ENCODE peak calls at places on chromosomes 3 and 15, in seven cellular contexts. W is neural progenitor cell, P is mucosa of descending colon, K is astrocyte of the spinal cord, S is breast epithelium, D is cardiac muscle cell, Y is Peyer's patch. U is an unnamed sample.

GRCh38 chr3:55406666-55407425 is 80.3 kb downstream of the WNT5A start:
- DNase-seq in S (no peak), W (no peak), P (no peak), K (peak; percentile 62), D (no peak), Y (no peak), U (no peak)

GRCh38 chr3:32899265-32899664 is 52.2 kb upstream of the CCR4 start:
- DNase-seq in K (no peak), W (no peak), D (no peak), S (no peak), P (no peak), Y (no peak), U (no peak)

GRCh38 chr3:23685484-23686258 is 120.1 kb upstream of the UBE2E1 start:
- DNase-seq in W (no peak), S (peak; percentile 63), K (peak; percentile 97), D (peak; percentile 99), P (peak; percentile 64), Y (peak; percentile 24), U (peak; percentile 99)

GRCh38 chr3:129690963-129691362 is 84.5 kb upstream of the PLXND1 start:
- DNase-seq in D (no peak), P (no peak), W (no peak), Y (no peak), K (no peak), S (no peak), U (no peak)

GRCh38 chr3:102006812-102007485 is 157.6 kb downstream of the NFKBIZ start:
- DNase-seq in K (peak; percentile 99), P (no peak), W (no peak), D (peak; percentile 96), Y (no peak), S (no peak), U (peak; percentile 81)

GRCh38 chr3:157754415-157754814 is 251.2 kb upstream of the VEPH1 start:
- DNase-seq in P (no peak), S (no peak), W (peak; percentile 50), Y (no peak), D (no peak), K (no peak), U (no peak)

GRCh38 chr3:53970656-53971055 is 79.0 kb upstream of the SELENOK start:
- DNase-seq in D (peak; percentile 24), P (no peak), W (peak; percentile 54), S (no peak), K (no peak), Y (no peak), U (peak; percentile 2)

GRCh38 chr3:190269096-190269495 is 53.1 kb downstream of the CLDN1 start:
- DNase-seq in D (peak; percentile 56), W (no peak), K (no peak), S (no peak), Y (no peak), P (no peak), U (no peak)

GRCh38 chr3:43792904-43793303 is 102.2 kb downstream of the ABHD5 start:
- DNase-seq in P (no peak), D (no peak), Y (no peak), K (no peak), W (no peak), S (no peak), U (no peak)

GRCh38 chr3:65833761-65834505 is 204.8 kb downstream of the MAGI1 start:
- DNase-seq in W (no peak), D (peak; percentile 71), S (no peak), Y (no peak), P (no peak), K (peak; percentile 80), U (peak; percentile 74)

GRCh38 chr3:178669046-178669445 is 132.8 kb downstream of the KCNMB2 start:
- DNase-seq in P (no peak), D (peak; percentile 22), Y (no peak), K (no peak), S (no peak), W (no peak), U (no peak)

GRCh38 chr3:127477396-127477795 is 113.1 kb downstream of the TPRA1 start:
- DNase-seq in S (no peak), K (no peak), D (no peak), W (no peak), P (no peak), Y (no peak), U (no peak)

GRCh38 chr3:152499796-152500385 is 231.2 kb downstream of the MBNL1 start:
- DNase-seq in K (no peak), S (no peak), D (no peak), Y (no peak), P (no peak), W (no peak), U (no peak)

GRCh38 chr3:43215138-43215537 is 71.2 kb upstream of the SNRK start:
- DNase-seq in D (no peak), Y (no peak), S (no peak), K (no peak), P (no peak), W (no peak), U (peak; percentile 11)

GRCh38 chr15:101244039-101244781 is 7.6 kb downstream of the CHSY1 start:
- DNase-seq in Y (no peak), P (no peak), D (no peak), W (no peak), K (peak; percentile 63), S (no peak), U (no peak)

GRCh38 chr3:45793482-45794176 is 2.7 kb downstream of the SLC6A20 start:
- DNase-seq in P (no peak), S (no peak), D (no peak), W (peak; percentile 49), Y (no peak), K (no peak), U (peak; percentile 18)

GRCh38 chr3:104785966-104786365 is 580.7 kb upstream of the ALCAM start:
- DNase-seq in W (no peak), K (peak; percentile 15), Y (no peak), P (no peak), S (no peak), D (no peak), U (peak; percentile 9)

GRCh38 chr3:163018664-163019063 is 1522.1 kb downstream of the OTOL1 start:
- DNase-seq in W (no peak), P (no peak), S (no peak), K (no peak), D (no peak), Y (no peak), U (no peak)
- TF ChIP-seq CTCF in W (no peak), P (no peak), S (no peak), K (no peak), D (no peak), Y (no peak), U (no peak)

GRCh38 chr15:89408512-89409183 is 74.0 kb upstream of the POLG start:
- DNase-seq in Y (no peak), D (no peak), P (no peak), W (peak; percentile 27), S (no peak), K (peak; percentile 21), U (no peak)

GRCh38 chr15:89412906-89413411 is 78.3 kb upstream of the POLG start:
- DNase-seq in W (peak; percentile 82), S (no peak), D (no peak), Y (no peak), K (no peak), P (no peak), U (no peak)

GRCh38 chr15:89409184-89409992 is 74.8 kb upstream of the POLG start:
- DNase-seq in D (no peak), Y (no peak), W (peak; percentile 56), K (no peak), P (no peak), S (no peak), U (no peak)

GRCh38 chr15:89406756-89407650 is 72.4 kb upstream of the POLG start:
- DNase-seq in Y (no peak), D (no peak), K (no peak), W (peak; percentile 72), S (no peak), P (no peak), U (peak; percentile 24)

GRCh38 chr15:89409993-89410767 is 75.6 kb upstream of the POLG start:
- DNase-seq in K (no peak), S (no peak), D (no peak), W (peak; percentile 33), Y (no peak), P (no peak), U (no peak)
- H3K4me3 ChIP-seq in K (no peak overlapping the region), S (no peak overlapping the region), D (no peak overlapping the region), W (no peak overlapping the region), Y (no peak overlapping the region), P (no peak overlapping the region), U (no peak overlapping the region)

DNA sequence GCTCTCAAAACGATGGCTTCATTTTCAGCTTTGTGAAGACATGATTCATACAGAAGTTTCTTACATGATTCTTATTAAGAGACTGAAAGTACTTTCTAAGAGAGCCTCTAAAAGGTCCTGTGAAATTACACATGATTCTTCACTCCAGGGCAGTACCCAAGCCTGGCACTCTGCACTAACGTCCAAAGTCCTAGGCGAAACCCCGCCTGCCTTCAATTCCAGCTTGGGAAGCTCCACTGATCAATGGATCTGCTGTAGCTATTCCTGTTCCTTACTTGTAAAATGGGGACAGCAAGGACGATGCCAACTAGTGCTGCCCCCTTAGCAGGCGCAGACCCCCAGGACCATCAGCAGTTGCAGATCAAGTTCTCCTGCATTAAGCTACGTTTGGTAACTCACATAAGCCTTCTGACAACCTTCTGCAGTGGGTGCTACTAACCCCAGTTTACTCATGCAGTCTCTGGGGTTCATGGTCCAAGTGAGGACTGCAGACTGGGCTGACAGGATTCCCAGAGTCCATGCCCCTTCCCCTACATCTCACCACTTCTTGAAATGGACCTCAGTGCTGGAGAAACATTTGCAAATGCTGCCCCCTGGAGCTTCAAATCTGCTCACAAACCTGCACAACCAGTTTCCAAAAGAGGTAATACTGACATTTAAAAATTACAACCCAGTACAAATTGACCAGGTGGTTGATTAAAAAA is 10.6 kb downstream of the CHCHD4 start:
- DNase-seq in S (no peak), W (peak; percentile 20), Y (no peak), D (no peak), K (no peak), P (no peak), U (peak; percentile 44)
- TF ChIP-seq CTCF in S (no peak), W (peak; percentile 58), Y (peak; percentile 9), D (no peak), K (peak; percentile 37), P (no peak), U (peak; percentile 37)

GRCh38 chr15:28098766-28099554 is at the start of gene OCA2:
- DNase-seq in K (peak; percentile 66), Y (peak; percentile 25), D (peak; percentile 47), S (no peak), P (no peak), W (peak; percentile 91), U (peak; percentile 30)
- H3K4me3 ChIP-seq in K (peak within 1 kb of the TSS; percentile 25), Y (peak within 1 kb of the TSS; percentile 34), D (peak within 1 kb of the TSS; percentile 15), S (peak within 1 kb of the TSS; percentile 20), P (no peak within 1 kb of the TSS), W (peak within 1 kb of the TSS; percentile 44), U (no peak within 1 kb of the TSS)

DNA sequence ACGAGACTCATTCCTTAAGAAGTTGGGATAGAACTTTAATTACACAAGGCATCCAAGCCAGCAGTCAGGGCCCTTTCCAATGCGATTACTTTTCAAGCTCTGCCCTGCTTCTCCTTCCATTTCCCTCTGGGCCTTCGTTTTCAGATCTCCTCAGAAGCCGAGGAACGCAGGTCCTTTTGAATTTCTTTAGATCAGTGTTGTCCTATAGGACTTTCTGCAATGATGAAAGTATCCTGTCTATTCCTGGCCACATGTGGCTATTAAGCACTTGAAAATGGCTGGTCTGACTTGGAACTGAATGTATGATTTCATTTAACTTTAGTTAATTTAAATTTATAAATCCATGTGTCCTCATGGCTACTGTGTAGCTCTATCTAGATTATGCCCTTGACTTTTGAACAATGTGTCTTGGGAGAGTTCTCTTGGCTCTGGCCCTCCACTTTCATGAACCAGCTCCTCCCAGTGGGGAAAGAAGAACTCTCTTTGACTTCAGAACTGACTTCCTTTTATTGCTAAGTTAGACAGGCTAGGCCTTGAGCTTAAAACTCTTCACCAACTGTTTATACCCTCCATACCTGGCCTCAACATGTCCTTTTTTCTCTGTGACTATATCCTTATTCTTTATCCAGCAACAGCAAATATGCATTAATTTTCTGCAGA is 22.7 kb downstream of the TGFBR2 start:
- DNase-seq in K (no peak), W (no peak), P (no peak), Y (no peak), S (no peak), D (peak; percentile 58), U (no peak)
- TF ChIP-seq CTCF in K (peak; percentile 19), W (no peak), P (no peak), Y (peak; percentile 36), S (no peak), D (peak; percentile 21), U (peak; percentile 18)